ENCODE peak calls at places on chromosome 16, in six cellular contexts. H is endothelial cell of umbilical vein, Z is IMR-90, X is H7, K is coronary artery, I is cardiac fibroblast. F is an unnamed sample.

GRCh38 chr16:2512920-2513404 is 790 bp upstream of the ATP6V0C start:
- DNase-seq in Z (no peak), I (no peak), X (peak), H (no peak), K (no peak), F (no peak)

GRCh38 chr16:52498640-52499039 is 48.3 kb downstream of the TOX3 start:
- DNase-seq in K (no peak), X (peak), H (no peak), I (no peak), Z (no peak), F (no peak)

GRCh38 chr16:69725480-69726312 is 664 bp downstream of the NQO1 start:
- DNase-seq in I (no peak), Z (no peak), H (no peak), X (no peak), K (no peak), F (no peak)

GRCh38 chr16:2039286-2040030 is 8.2 kb downstream of the NTHL1 start:
- DNase-seq in H (no peak), X (no peak), K (no peak), I (peak), Z (peak), F (peak)

GRCh38 chr16:67530013-67530939 is 1.6 kb downstream of the RIPOR1 start:
- DNase-seq in X (peak), Z (peak), K (peak), I (peak), H (peak), F (no peak)

GRCh38 chr16:14013571-14014283 is 57.4 kb upstream of the MRTFB start:
- DNase-seq in X (peak), Z (peak), K (peak), I (peak), H (peak), F (peak)

GRCh38 chr16:53094013-53094630 is 39.3 kb downstream of the CHD9 start:
- DNase-seq in K (no peak), I (no peak), X (no peak), Z (no peak), H (peak), F (peak)

GRCh38 chr16:1614226-1615102 is 2.3 kb downstream of the CRAMP1 start:
- DNase-seq in K (no peak), Z (peak), I (peak), X (peak), H (peak), F (peak)

GRCh38 chr16:27275394-27275793 is 6.8 kb upstream of the NSMCE1 start:
- DNase-seq in H (no peak), K (no peak), X (no peak), I (no peak), Z (no peak), F (no peak)

GRCh38 chr16:12646490-12647274 is 157.0 kb downstream of the CPPED1 start:
- DNase-seq in Z (no peak), H (peak), K (no peak), I (no peak), X (no peak), F (no peak)

GRCh38 chr16:2157480-2158261 is 2.1 kb downstream of the TRAF7 start:
- DNase-seq in Z (no peak), I (no peak), X (no peak), K (no peak), H (no peak), F (no peak)

GRCh38 chr16:27228036-27228435 is 24.7 kb downstream of the KDM8 start:
- DNase-seq in H (no peak), X (peak), I (no peak), K (no peak), Z (no peak), F (no peak)

GRCh38 chr16:24700549-24701392 is 28.7 kb upstream of the TNRC6A start:
- DNase-seq in H (peak), Z (peak), K (peak), X (peak), I (peak), F (peak)

GRCh38 chr16:48409839-48410610 is 24.8 kb upstream of the SIAH1 start:
- DNase-seq in X (no peak), H (no peak), Z (peak), I (peak), K (no peak), F (peak)

GRCh38 chr16:48099455-48099854 is 56.3 kb downstream of the ABCC12 start:
- DNase-seq in X (no peak), H (no peak), I (peak), Z (no peak), K (no peak), F (no peak)

GRCh38 chr16:56321159-56321558 is 104.2 kb downstream of the AMFR start:
- DNase-seq in I (no peak), H (no peak), K (no peak), X (no peak), Z (no peak), F (no peak)

GRCh38 chr16:23863511-23864422 is 28.0 kb downstream of the PRKCB start:
- DNase-seq in X (no peak), I (no peak), H (no peak), K (no peak), Z (no peak), F (no peak)

GRCh38 chr16:87812200-87812656 is 46.4 kb upstream of the KLHDC4 start:
- DNase-seq in X (no peak), I (no peak), Z (no peak), H (no peak), K (no peak), F (no peak)

GRCh38 chr16:1291576-1291974 is 17.9 kb upstream of the UBE2I start:
- DNase-seq in I (no peak), H (no peak), K (no peak), X (peak), Z (no peak), F (no peak)

GRCh38 chr16:69003500-69003899 is 102.0 kb upstream of the HAS3 start:
- DNase-seq in H (no peak), K (no peak), Z (no peak), X (no peak), I (peak), F (no peak)

GRCh38 chr16:719815-720506 is 985 bp upstream of the ANTKMT start:
- DNase-seq in K (no peak), X (no peak), H (no peak), Z (no peak), I (no peak), F (peak)

GRCh38 chr16:30985401-30986128 is 558 bp downstream of the HSD3B7 start:
- DNase-seq in X (peak), Z (no peak), H (no peak), K (no peak), I (no peak), F (peak)

GRCh38 chr16:539901-540530 is 12.5 kb downstream of the CAPN15 start:
- DNase-seq in H (no peak), X (no peak), Z (peak), K (no peak), I (peak), F (no peak)

GRCh38 chr16:67967956-67968439 is 439 bp downstream of the SLC12A4 start:
- DNase-seq in Z (peak), I (peak), X (peak), H (peak), K (no peak), F (peak)

GRCh38 chr16:67594956-67595355 is 32.6 kb downstream of the CTCF start:
- DNase-seq in H (peak), K (no peak), X (no peak), I (peak), Z (peak), F (peak)

GRCh38 chr16:31243734-31244670 is 15.8 kb upstream of the ITGAM start:
- DNase-seq in Z (no peak), H (no peak), X (no peak), K (no peak), I (no peak), F (no peak)

GRCh38 chr16:17469742-17470001 is 1.1 kb downstream of the XYLT1 start:
- DNase-seq in X (no peak), K (no peak), I (peak), H (no peak), Z (no peak), F (no peak)

GRCh38 chr16:17469011-17469741 is 1.6 kb downstream of the XYLT1 start:
- DNase-seq in Z (peak), H (no peak), X (no peak), I (peak), K (no peak), F (no peak)

GRCh38 chr16:17470002-17470870 is 524 bp downstream of the XYLT1 start:
- DNase-seq in X (peak), H (no peak), K (peak), Z (no peak), I (peak), F (peak)

GRCh38 chr16:17467923-17468540 is 2.7 kb downstream of the XYLT1 start:
- DNase-seq in K (peak), Z (peak), X (peak), I (peak), H (no peak), F (no peak)

GRCh38 chr16:17468611-17469010 is 2.1 kb downstream of the XYLT1 start:
- DNase-seq in X (no peak), Z (no peak), H (no peak), I (no peak), K (no peak), F (no peak)
- H3K4me3 ChIP-seq in X (no peak), Z (peak), H (no peak), I (peak), K (peak), F (no peak)

DNA sequence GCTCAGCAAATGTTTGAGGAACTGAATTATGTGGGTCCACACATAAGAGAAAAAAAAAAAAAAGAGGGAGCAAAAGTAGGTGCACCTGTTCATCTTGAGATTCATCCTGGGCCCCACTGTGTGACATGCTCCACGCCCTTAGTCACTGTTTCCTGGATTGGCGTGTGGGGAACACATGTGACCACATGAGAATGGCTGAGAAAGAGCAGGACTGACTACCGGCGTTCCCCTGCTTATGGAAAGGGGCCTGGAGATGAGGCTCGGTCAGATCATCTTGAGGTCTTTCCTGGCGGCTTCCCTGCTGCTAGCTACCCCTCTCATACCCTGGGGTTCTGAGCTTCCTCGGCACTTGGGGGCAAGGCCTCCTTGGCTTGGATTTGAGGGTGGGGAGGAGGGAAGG is 3.9 kb downstream of the DEXI start:
- DNase-seq in Z (no peak), I (no peak), X (no peak), H (no peak), K (no peak), F (no peak)
- H3K4me3 ChIP-seq in Z (no peak), I (no peak), X (no peak), H (no peak), K (peak), F (no peak)

DNA sequence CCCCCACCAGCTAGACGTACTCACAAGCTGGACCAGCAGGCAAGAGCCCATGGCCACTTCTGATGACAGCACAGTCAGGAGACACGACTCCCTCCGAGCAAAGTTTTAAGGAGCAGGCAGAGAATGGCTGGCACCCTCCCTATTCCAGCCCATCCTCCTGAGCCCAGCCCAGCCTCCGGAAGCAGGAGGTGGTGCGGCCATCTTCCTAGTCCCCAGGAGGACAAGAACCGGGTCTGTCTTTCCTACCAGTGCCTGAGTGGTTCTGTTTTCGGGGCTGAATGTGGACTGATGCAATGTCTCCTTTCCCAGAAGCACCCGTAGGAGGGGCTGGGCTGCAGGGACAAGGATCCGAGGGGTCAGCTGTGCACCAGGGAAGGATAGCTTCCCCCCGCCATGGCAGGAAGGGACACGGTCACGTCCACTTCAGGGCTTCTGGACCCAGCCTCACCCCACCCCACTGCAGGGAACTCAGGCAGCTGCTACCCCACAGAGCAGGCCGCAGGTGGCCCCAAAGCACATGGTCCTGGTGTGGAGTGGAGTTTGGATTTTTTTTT is 41.7 kb upstream of the CBFA2T3 start:
- DNase-seq in K (no peak), Z (no peak), H (no peak), I (no peak), X (no peak), F (no peak)
- H3K4me3 ChIP-seq in K (no peak), Z (no peak), H (no peak), I (no peak), X (no peak), F (no peak)

GRCh38 chr16:58345574-58346354 is 46.5 kb upstream of the GINS3 start:
- DNase-seq in Z (no peak), X (no peak), I (peak), K (no peak), H (peak), F (peak)
- H3K4me3 ChIP-seq in Z (no peak), X (no peak), I (no peak), K (no peak), H (no peak), F (no peak)

GRCh38 chr16:54647216-54647615 is 283.4 kb upstream of the IRX5 start:
- DNase-seq in I (no peak), X (no peak), K (no peak), H (no peak), Z (no peak), F (peak)

GRCh38 chr16:54649846-54650245 is 280.8 kb upstream of the IRX5 start:
- DNase-seq in H (no peak), X (no peak), I (no peak), K (no peak), Z (no peak), F (no peak)

GRCh38 chr16:54648575-54648974 is 282.1 kb upstream of the IRX5 start:
- DNase-seq in X (no peak), I (no peak), Z (no peak), H (no peak), K (no peak), F (peak)

GRCh38 chr16:54645328-54645727 is 285.3 kb upstream of the IRX5 start:
- DNase-seq in I (no peak), X (no peak), H (no peak), Z (no peak), K (no peak), F (no peak)

DNA sequence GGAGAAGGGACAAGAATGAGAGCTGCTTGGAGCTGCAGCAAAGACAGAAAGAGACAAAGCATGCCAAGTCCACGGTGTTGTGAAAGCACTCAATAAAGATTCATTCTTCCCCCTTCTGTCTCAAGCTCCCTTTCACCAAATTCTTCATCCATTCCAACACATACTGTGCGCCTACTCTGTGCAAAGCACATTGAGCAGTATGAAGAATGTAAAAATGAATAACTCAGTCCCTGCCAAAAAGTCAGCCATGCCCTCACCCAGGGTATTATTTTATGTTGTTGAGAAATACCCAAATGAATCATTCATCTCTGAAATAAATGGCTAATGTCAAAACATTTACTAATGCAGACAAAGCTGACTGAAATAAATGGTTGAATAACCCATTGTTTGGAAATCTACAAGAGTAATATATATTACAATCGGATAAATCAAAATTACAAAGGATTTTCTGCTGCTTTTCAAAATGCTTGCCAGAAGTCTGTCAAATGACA is 282.9 kb upstream of the IRX5 start:
- DNase-seq in Z (no peak), K (no peak), H (no peak), I (peak), X (no peak), F (peak)
- H3K4me3 ChIP-seq in Z (no peak), K (no peak), H (no peak), I (no peak), X (no peak), F (no peak)

GRCh38 chr16:86756882-86757703 is 178.7 kb downstream of the FOXL1 start:
- DNase-seq in H (peak), K (no peak), Z (no peak), I (no peak), X (no peak), F (no peak)

GRCh38 chr16:86752582-86753175 is 174.3 kb downstream of the FOXL1 start:
- DNase-seq in H (no peak), K (no peak), X (peak), I (no peak), Z (peak), F (no peak)

GRCh38 chr16:86757704-86758040 is 179.3 kb downstream of the FOXL1 start:
- DNase-seq in Z (no peak), X (no peak), I (no peak), H (no peak), K (no peak), F (no peak)

GRCh38 chr16:86753399-86753798 is 175.1 kb downstream of the FOXL1 start:
- DNase-seq in K (no peak), H (no peak), I (no peak), Z (no peak), X (no peak), F (no peak)

DNA sequence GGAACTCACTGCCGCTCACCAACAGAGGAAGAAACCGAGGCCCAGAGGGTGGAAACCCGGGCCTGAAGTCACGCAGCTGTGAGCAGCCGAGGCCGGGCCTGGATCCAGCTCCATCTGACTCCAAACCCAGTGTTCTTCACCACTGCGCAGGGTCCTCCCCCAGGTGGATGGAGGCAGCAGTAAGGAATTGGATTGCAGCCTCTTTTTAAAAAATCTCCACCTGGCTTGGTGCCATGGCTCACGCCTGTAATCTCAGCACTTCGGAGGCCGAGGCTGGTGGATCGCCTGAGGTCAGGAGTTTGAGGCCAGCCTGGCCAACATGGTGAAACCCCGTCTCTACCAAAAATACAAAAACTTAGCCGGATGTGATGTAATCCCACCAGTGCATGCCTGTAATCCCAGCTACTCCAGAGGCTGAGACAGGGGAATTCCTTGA is 177.2 kb downstream of the FOXL1 start:
- DNase-seq in H (peak), K (no peak), X (no peak), Z (no peak), I (peak), F (no peak)
- H3K4me3 ChIP-seq in H (no peak), K (no peak), X (no peak), Z (no peak), I (no peak), F (no peak)